ENCODE peak calls at places on chromosomes 3 and 15, in ten cellular contexts. One of them, this sample, is unnamed.

GRCh38 chr3:139107424-139108252 is 62.9 kb upstream of the PRR23C start:
- DNase-seq in mesendoderm: no peak
- DNase-seq in RWPE2: no peak
- DNase-seq in cardiac fibroblast: no peak
- DNase-seq in CD8-positive, alpha-beta T cell: no peak
- DNase-seq in HepG2: no peak
- DNase-seq in uterus: no peak
- DNase-seq in breast epithelium: no peak
- DNase-seq in fibroblast of mammary gland: no peak
- DNase-seq in endothelial cell of umbilical vein: no peak
- DNase-seq in this sample: no peak

GRCh38 chr3:110579841-110580550 is 491.6 kb upstream of the NECTIN3 start:
- DNase-seq in mesendoderm: no peak
- DNase-seq in RWPE2: no peak
- DNase-seq in cardiac fibroblast: peak; percentile 65
- DNase-seq in CD8-positive, alpha-beta T cell: no peak
- DNase-seq in HepG2: no peak
- DNase-seq in uterus: no peak
- DNase-seq in breast epithelium: no peak
- DNase-seq in fibroblast of mammary gland: peak; percentile 65
- DNase-seq in endothelial cell of umbilical vein: no peak
- DNase-seq in this sample: no peak

GRCh38 chr3:159137966-159138365 is 336.1 kb downstream of the MFSD1 start:
- DNase-seq in mesendoderm: no peak
- DNase-seq in RWPE2: no peak
- DNase-seq in cardiac fibroblast: no peak
- DNase-seq in CD8-positive, alpha-beta T cell: no peak
- DNase-seq in HepG2: no peak
- DNase-seq in uterus: no peak
- DNase-seq in breast epithelium: no peak
- DNase-seq in fibroblast of mammary gland: no peak
- DNase-seq in endothelial cell of umbilical vein: no peak
- DNase-seq in this sample: peak; percentile 38

GRCh38 chr3:69738859-69739203 is 433 bp upstream of the MITF start:
- DNase-seq in mesendoderm: no peak
- DNase-seq in RWPE2: no peak
- DNase-seq in cardiac fibroblast: no peak
- DNase-seq in CD8-positive, alpha-beta T cell: no peak
- DNase-seq in HepG2: no peak
- DNase-seq in uterus: no peak
- DNase-seq in breast epithelium: no peak
- DNase-seq in fibroblast of mammary gland: no peak
- DNase-seq in endothelial cell of umbilical vein: no peak
- DNase-seq in this sample: no peak

GRCh38 chr3:87082806-87083440 is 92.0 kb upstream of the VGLL3 start:
- DNase-seq in mesendoderm: peak; percentile 78
- DNase-seq in RWPE2: no peak
- DNase-seq in cardiac fibroblast: peak; percentile 87
- DNase-seq in CD8-positive, alpha-beta T cell: no peak
- DNase-seq in HepG2: peak; percentile 34
- DNase-seq in uterus: peak; percentile 25
- DNase-seq in breast epithelium: no peak
- DNase-seq in fibroblast of mammary gland: peak; percentile 78
- DNase-seq in endothelial cell of umbilical vein: peak; percentile 34
- DNase-seq in this sample: peak; percentile 49

GRCh38 chr15:101047301-101047781 is 128.2 kb downstream of the LRRK1 start:
- DNase-seq in mesendoderm: no peak
- DNase-seq in RWPE2: peak; percentile 45
- DNase-seq in cardiac fibroblast: no peak
- DNase-seq in CD8-positive, alpha-beta T cell: peak; percentile 1
- DNase-seq in HepG2: no peak
- DNase-seq in uterus: peak; percentile 16
- DNase-seq in breast epithelium: peak; percentile 44
- DNase-seq in fibroblast of mammary gland: no peak
- DNase-seq in endothelial cell of umbilical vein: no peak
- DNase-seq in this sample: no peak

GRCh38 chr3:22245122-22245521 is 494.1 kb upstream of the ZNF385D start:
- DNase-seq in mesendoderm: peak; percentile 50
- DNase-seq in RWPE2: no peak
- DNase-seq in cardiac fibroblast: peak; percentile 95
- DNase-seq in CD8-positive, alpha-beta T cell: no peak
- DNase-seq in HepG2: no peak
- DNase-seq in uterus: no peak
- DNase-seq in breast epithelium: no peak
- DNase-seq in fibroblast of mammary gland: peak; percentile 95
- DNase-seq in endothelial cell of umbilical vein: no peak
- DNase-seq in this sample: no peak

GRCh38 chr3:186849392-186849975 is 7.0 kb downstream of the ADIPOQ start:
- DNase-seq in mesendoderm: peak; percentile 76
- DNase-seq in RWPE2: no peak
- DNase-seq in cardiac fibroblast: peak; percentile 59
- DNase-seq in CD8-positive, alpha-beta T cell: no peak
- DNase-seq in HepG2: peak; percentile 67
- DNase-seq in uterus: no peak
- DNase-seq in breast epithelium: no peak
- DNase-seq in fibroblast of mammary gland: peak; percentile 37
- DNase-seq in endothelial cell of umbilical vein: peak; percentile 74
- DNase-seq in this sample: no peak

GRCh38 chr15:24858737-24859601 is 95.8 kb upstream of the SNRPN start:
- DNase-seq in mesendoderm: peak; percentile 87
- DNase-seq in RWPE2: no peak
- DNase-seq in cardiac fibroblast: no peak
- DNase-seq in CD8-positive, alpha-beta T cell: no peak
- DNase-seq in HepG2: no peak
- DNase-seq in uterus: no peak
- DNase-seq in breast epithelium: no peak
- DNase-seq in fibroblast of mammary gland: no peak
- DNase-seq in endothelial cell of umbilical vein: peak; percentile 53
- DNase-seq in this sample: no peak

GRCh38 chr15:24857094-24857437 is 97.7 kb upstream of the SNRPN start:
- DNase-seq in mesendoderm: peak; percentile 29
- DNase-seq in RWPE2: no peak
- DNase-seq in cardiac fibroblast: no peak
- DNase-seq in CD8-positive, alpha-beta T cell: no peak
- DNase-seq in HepG2: no peak
- DNase-seq in uterus: no peak
- DNase-seq in breast epithelium: no peak
- DNase-seq in fibroblast of mammary gland: no peak
- DNase-seq in endothelial cell of umbilical vein: peak; percentile 33
- DNase-seq in this sample: peak; percentile 81

GRCh38 chr15:24857777-24858176 is 97.0 kb upstream of the SNRPN start:
- DNase-seq in mesendoderm: peak; percentile 82
- DNase-seq in RWPE2: no peak
- DNase-seq in cardiac fibroblast: no peak
- DNase-seq in CD8-positive, alpha-beta T cell: no peak
- DNase-seq in HepG2: no peak
- DNase-seq in uterus: no peak
- DNase-seq in breast epithelium: no peak
- DNase-seq in fibroblast of mammary gland: no peak
- DNase-seq in endothelial cell of umbilical vein: peak; percentile 55
- DNase-seq in this sample: no peak

GRCh38 chr15:24861014-24861690 is 93.6 kb upstream of the SNRPN start:
- DNase-seq in mesendoderm: no peak
- DNase-seq in RWPE2: no peak
- DNase-seq in cardiac fibroblast: no peak
- DNase-seq in CD8-positive, alpha-beta T cell: no peak
- DNase-seq in HepG2: no peak
- DNase-seq in uterus: no peak
- DNase-seq in breast epithelium: no peak
- DNase-seq in fibroblast of mammary gland: no peak
- DNase-seq in endothelial cell of umbilical vein: no peak
- DNase-seq in this sample: no peak

DNA sequence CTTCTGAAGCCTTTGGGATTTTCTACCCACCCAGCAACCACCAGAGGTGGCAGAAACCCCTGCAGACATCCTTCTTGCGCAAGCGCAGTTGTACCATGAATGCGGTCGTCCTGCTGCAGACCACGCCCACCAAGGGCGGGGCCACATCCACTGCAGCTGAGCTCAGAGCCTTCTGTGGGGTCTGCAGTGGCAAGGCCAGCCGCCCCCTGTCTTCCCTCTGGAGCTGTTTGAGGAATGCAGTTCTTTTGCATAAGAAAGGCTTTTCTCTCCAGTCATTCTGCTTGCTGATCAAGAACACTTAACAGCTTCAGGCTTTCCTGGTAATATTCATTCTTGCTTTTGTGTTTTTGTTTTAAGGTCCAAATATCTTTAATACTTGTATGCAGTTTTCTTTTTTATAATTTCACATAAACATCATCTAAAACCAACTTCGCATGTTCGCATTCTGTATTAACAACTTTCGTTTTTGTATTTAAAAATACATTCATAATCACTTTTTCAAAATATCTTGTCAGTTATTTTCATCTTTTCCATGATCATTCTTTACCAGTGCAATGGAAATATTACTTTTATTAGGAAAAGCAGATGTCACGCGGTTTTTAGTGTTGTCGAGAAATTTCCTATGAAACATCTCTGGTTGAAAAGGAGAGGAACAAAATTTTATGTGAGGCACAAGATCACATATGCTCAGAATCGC is 98.2 kb upstream of the SNRPN start:
- DNase-seq in mesendoderm: peak; percentile 99
- DNase-seq in RWPE2: no peak
- DNase-seq in cardiac fibroblast: no peak
- DNase-seq in CD8-positive, alpha-beta T cell: no peak
- DNase-seq in HepG2: no peak
- DNase-seq in uterus: no peak
- DNase-seq in breast epithelium: no peak
- DNase-seq in fibroblast of mammary gland: no peak
- DNase-seq in endothelial cell of umbilical vein: peak; percentile 87
- DNase-seq in this sample: no peak
- H3K4me3 ChIP-seq in mesendoderm: no peak overlapping the region
- H3K4me3 ChIP-seq in RWPE2: no peak overlapping the region
- H3K4me3 ChIP-seq in cardiac fibroblast: no peak overlapping the region
- H3K4me3 ChIP-seq in CD8-positive, alpha-beta T cell: no peak overlapping the region
- H3K4me3 ChIP-seq in HepG2: no peak overlapping the region
- H3K4me3 ChIP-seq in uterus: no peak overlapping the region
- H3K4me3 ChIP-seq in breast epithelium: no peak overlapping the region
- H3K4me3 ChIP-seq in fibroblast of mammary gland: no peak overlapping the region
- H3K4me3 ChIP-seq in endothelial cell of umbilical vein: peak overlapping the region; percentile 10
- H3K4me3 ChIP-seq in this sample: no peak overlapping the region

GRCh38 chr3:113839551-113839950 is 963 bp downstream of the GRAMD1C start:
- DNase-seq in mesendoderm: no peak
- DNase-seq in RWPE2: no peak
- DNase-seq in cardiac fibroblast: no peak
- DNase-seq in CD8-positive, alpha-beta T cell: no peak
- DNase-seq in HepG2: no peak
- DNase-seq in uterus: no peak
- DNase-seq in breast epithelium: no peak
- DNase-seq in fibroblast of mammary gland: no peak
- DNase-seq in endothelial cell of umbilical vein: no peak
- DNase-seq in this sample: no peak
- H3K4me3 ChIP-seq in mesendoderm: no peak overlapping the region
- H3K4me3 ChIP-seq in RWPE2: peak overlapping the region; percentile 77
- H3K4me3 ChIP-seq in cardiac fibroblast: peak overlapping the region; percentile 68
- H3K4me3 ChIP-seq in CD8-positive, alpha-beta T cell: no peak overlapping the region
- H3K4me3 ChIP-seq in HepG2: no peak overlapping the region
- H3K4me3 ChIP-seq in uterus: peak overlapping the region; percentile 50
- H3K4me3 ChIP-seq in breast epithelium: peak overlapping the region; percentile 64
- H3K4me3 ChIP-seq in fibroblast of mammary gland: peak overlapping the region; percentile 73
- H3K4me3 ChIP-seq in endothelial cell of umbilical vein: peak overlapping the region; percentile 67
- H3K4me3 ChIP-seq in this sample: peak overlapping the region; percentile 60

DNA sequence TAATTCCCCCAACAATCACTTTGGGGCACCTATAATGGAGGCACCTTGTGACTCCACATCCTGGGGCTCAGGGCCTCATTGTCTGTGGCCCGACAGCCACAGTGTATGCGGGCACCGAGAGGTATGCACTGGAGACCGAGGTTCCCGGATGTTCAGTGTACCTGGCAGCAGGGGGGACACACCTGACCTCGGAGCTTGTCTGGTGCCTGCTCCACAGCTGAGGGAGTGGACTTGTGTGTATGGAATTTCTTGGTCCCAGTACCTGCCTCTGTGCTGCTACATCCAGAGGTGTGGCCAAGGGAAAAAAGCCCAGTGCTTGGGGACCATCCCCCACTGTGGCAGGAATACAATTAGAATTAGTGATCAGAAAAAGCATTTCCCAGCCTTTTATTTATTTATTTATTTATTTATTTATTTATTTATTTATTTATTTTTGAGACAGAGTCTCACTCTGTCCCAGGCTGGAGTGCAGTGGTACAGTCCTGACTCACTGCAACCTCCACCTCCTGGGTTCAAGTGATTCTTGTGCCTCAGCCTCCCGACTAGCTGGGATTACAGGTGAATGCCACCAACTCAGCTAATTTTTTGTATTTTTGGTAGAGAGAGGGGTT is 8.8 kb upstream of the AEN start:
- DNase-seq in mesendoderm: no peak
- DNase-seq in RWPE2: no peak
- DNase-seq in cardiac fibroblast: no peak
- DNase-seq in CD8-positive, alpha-beta T cell: no peak
- DNase-seq in HepG2: no peak
- DNase-seq in uterus: no peak
- DNase-seq in breast epithelium: no peak
- DNase-seq in fibroblast of mammary gland: no peak
- DNase-seq in endothelial cell of umbilical vein: no peak
- DNase-seq in this sample: no peak
- H3K4me3 ChIP-seq in mesendoderm: no peak overlapping the region
- H3K4me3 ChIP-seq in RWPE2: no peak overlapping the region
- H3K4me3 ChIP-seq in cardiac fibroblast: no peak overlapping the region
- H3K4me3 ChIP-seq in CD8-positive, alpha-beta T cell: no peak overlapping the region
- H3K4me3 ChIP-seq in HepG2: no peak overlapping the region
- H3K4me3 ChIP-seq in uterus: no peak overlapping the region
- H3K4me3 ChIP-seq in breast epithelium: no peak overlapping the region
- H3K4me3 ChIP-seq in fibroblast of mammary gland: no peak overlapping the region
- H3K4me3 ChIP-seq in endothelial cell of umbilical vein: no peak overlapping the region
- H3K4me3 ChIP-seq in this sample: no peak overlapping the region

GRCh38 chr3:32316319-32316718 is 75.3 kb upstream of the CMTM7 start:
- DNase-seq in mesendoderm: no peak
- DNase-seq in RWPE2: no peak
- DNase-seq in cardiac fibroblast: no peak
- DNase-seq in CD8-positive, alpha-beta T cell: no peak
- DNase-seq in HepG2: peak; percentile 63
- DNase-seq in uterus: no peak
- DNase-seq in breast epithelium: no peak
- DNase-seq in fibroblast of mammary gland: no peak
- DNase-seq in endothelial cell of umbilical vein: no peak
- DNase-seq in this sample: no peak

GRCh38 chr3:32315441-32315840 is 76.2 kb upstream of the CMTM7 start:
- DNase-seq in mesendoderm: no peak
- DNase-seq in RWPE2: no peak
- DNase-seq in cardiac fibroblast: no peak
- DNase-seq in CD8-positive, alpha-beta T cell: no peak
- DNase-seq in HepG2: no peak
- DNase-seq in uterus: no peak
- DNase-seq in breast epithelium: no peak
- DNase-seq in fibroblast of mammary gland: no peak
- DNase-seq in endothelial cell of umbilical vein: no peak
- DNase-seq in this sample: no peak

GRCh38 chr3:32310918-32311839 is 72.7 kb downstream of the CMTM8 start:
- DNase-seq in mesendoderm: no peak
- DNase-seq in RWPE2: no peak
- DNase-seq in cardiac fibroblast: no peak
- DNase-seq in CD8-positive, alpha-beta T cell: no peak
- DNase-seq in HepG2: peak; percentile 92
- DNase-seq in uterus: no peak
- DNase-seq in breast epithelium: no peak
- DNase-seq in fibroblast of mammary gland: no peak
- DNase-seq in endothelial cell of umbilical vein: no peak
- DNase-seq in this sample: no peak

GRCh38 chr3:32313169-32313568 is 74.7 kb downstream of the CMTM8 start:
- DNase-seq in mesendoderm: no peak
- DNase-seq in RWPE2: no peak
- DNase-seq in cardiac fibroblast: no peak
- DNase-seq in CD8-positive, alpha-beta T cell: no peak
- DNase-seq in HepG2: no peak
- DNase-seq in uterus: no peak
- DNase-seq in breast epithelium: no peak
- DNase-seq in fibroblast of mammary gland: no peak
- DNase-seq in endothelial cell of umbilical vein: no peak
- DNase-seq in this sample: no peak

DNA sequence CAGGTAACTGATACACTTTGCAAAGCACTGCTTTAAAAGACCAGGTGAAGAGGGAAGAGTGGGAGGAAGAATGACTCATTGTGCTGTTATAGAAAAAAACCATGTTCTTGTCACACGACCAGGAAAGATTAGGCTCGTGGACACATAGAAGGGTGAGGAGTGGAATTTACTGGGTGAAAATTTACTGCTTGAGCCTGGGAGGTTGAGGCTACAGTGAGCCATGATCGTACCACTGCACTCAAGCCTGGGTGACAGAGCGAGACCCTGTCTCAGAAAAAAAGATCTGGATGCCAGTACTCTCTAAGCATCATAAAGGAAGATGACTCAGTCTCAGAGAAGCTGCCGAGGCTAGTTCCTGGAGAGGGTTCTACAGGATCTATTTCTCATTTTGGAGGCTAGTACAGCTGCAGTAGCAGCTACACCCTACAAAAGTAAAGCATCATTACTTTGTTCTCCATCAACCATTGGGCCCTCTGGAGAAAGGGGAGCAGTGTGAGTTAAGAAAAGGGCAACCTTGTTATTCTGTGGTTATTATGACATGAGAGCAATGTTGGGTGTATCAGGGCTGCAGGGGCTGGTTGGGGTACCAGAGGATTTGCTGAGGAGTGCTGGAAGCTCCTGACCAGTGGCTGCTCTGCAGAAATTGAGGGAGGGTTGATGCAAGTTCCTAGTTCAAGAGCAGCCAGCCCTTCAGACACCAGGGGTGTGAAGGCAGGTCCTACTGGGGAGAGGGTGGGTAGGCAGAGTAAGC is 75.4 kb downstream of the CMTM8 start:
- DNase-seq in mesendoderm: no peak
- DNase-seq in RWPE2: no peak
- DNase-seq in cardiac fibroblast: peak; percentile 60
- DNase-seq in CD8-positive, alpha-beta T cell: no peak
- DNase-seq in HepG2: no peak
- DNase-seq in uterus: no peak
- DNase-seq in breast epithelium: no peak
- DNase-seq in fibroblast of mammary gland: peak; percentile 53
- DNase-seq in endothelial cell of umbilical vein: peak; percentile 52
- DNase-seq in this sample: no peak
- H3K4me3 ChIP-seq in mesendoderm: no peak overlapping the region
- H3K4me3 ChIP-seq in RWPE2: no peak overlapping the region
- H3K4me3 ChIP-seq in cardiac fibroblast: no peak overlapping the region
- H3K4me3 ChIP-seq in CD8-positive, alpha-beta T cell: no peak overlapping the region
- H3K4me3 ChIP-seq in HepG2: no peak overlapping the region
- H3K4me3 ChIP-seq in uterus: no peak overlapping the region
- H3K4me3 ChIP-seq in breast epithelium: no peak overlapping the region
- H3K4me3 ChIP-seq in fibroblast of mammary gland: no peak overlapping the region
- H3K4me3 ChIP-seq in endothelial cell of umbilical vein: no peak overlapping the region
- H3K4me3 ChIP-seq in this sample: no peak overlapping the region

This sample was measured in LNCaP clone FGC.